ENCODE peak calls at places on chromosomes 13 and 19, in five cellular contexts. D is mammary epithelial cell, A is K562, N is tibial nerve, O is GM23248. I is an unnamed sample. For H3K36me3, the result is how much of the 10 kb centered on the place peaks cover.

GRCh38 chr13:80123945-80124344 is 217.0 kb downstream of the SPRY2 start:
- DNase-seq in D (no peak), A (no peak), N (no peak), O (no peak), I (no peak)

GRCh38 chr13:87675851-87676250 is 4.7 kb downstream of the SLITRK5 start:
- DNase-seq in D (no peak), A (no peak), N (no peak), O (no peak), I (no peak)

GRCh38 chr19:22052644-22053013 is 345 bp downstream of the ZNF257 start:
- DNase-seq in D (no peak), A (peak), N (no peak), O (peak), I (peak)

GRCh38 chr19:32798201-32798600 is 71.4 kb downstream of the SLC7A9 start:
- DNase-seq in D (no peak), A (no peak), N (no peak), O (no peak), I (no peak)

GRCh38 chr13:44108345-44108858 is 228.7 kb downstream of the LACC1 start:
- DNase-seq in D (peak), A (no peak), N (no peak), O (no peak), I (peak)

GRCh38 chr19:49331616-49332055 is 3.6 kb upstream of the CD37 start:
- DNase-seq in D (peak), A (peak), N (no peak), O (peak), I (no peak)

GRCh38 chr13:43124495-43124894 is 101.1 kb downstream of the DNAJC15 start:
- DNase-seq in D (no peak), A (no peak), N (no peak), O (no peak), I (no peak)

GRCh38 chr13:26508885-26509284 is 48.6 kb upstream of the WASF3 start:
- DNase-seq in D (peak), A (no peak), N (peak), O (peak), I (peak)

GRCh38 chr19:17843428-17843827 is 4.4 kb downstream of the JAK3 start:
- DNase-seq in D (no peak), A (no peak), N (no peak), O (no peak), I (no peak)

GRCh38 chr13:44906758-44907157 is 82.5 kb downstream of the NUFIP1 start:
- DNase-seq in D (no peak), A (no peak), N (no peak), O (peak), I (peak)

GRCh38 chr19:34707661-34708060 is 26.4 kb upstream of the ZNF181 start:
- DNase-seq in D (no peak), A (no peak), N (no peak), O (no peak), I (no peak)

GRCh38 chr19:17997969-17998826 is 9.8 kb upstream of the ARRDC2 start:
- DNase-seq in D (no peak), A (peak), N (no peak), O (peak), I (no peak)

GRCh38 chr19:34757441-34757840 is 15.6 kb downstream of the ZNF599 start:
- DNase-seq in D (no peak), A (no peak), N (no peak), O (no peak), I (no peak)

GRCh38 chr13:102726430-102726829 is 31.6 kb upstream of the METTL21C start:
- DNase-seq in D (peak), A (no peak), N (no peak), O (no peak), I (no peak)

GRCh38 chr13:99417151-99417820 is 84.0 kb upstream of the TM9SF2 start:
- DNase-seq in D (no peak), A (no peak), N (no peak), O (no peak), I (no peak)

GRCh38 chr19:35241417-35241816 is 7.4 kb upstream of the LSR start:
- DNase-seq in D (no peak), A (no peak), N (no peak), O (no peak), I (no peak)

GRCh38 chr13:74825170-74825948 is 656.6 kb downstream of the TBC1D4 start:
- DNase-seq in D (peak), A (no peak), N (no peak), O (peak), I (peak)

GRCh38 chr13:36346222-36347083 is at the start of gene SPART:
- DNase-seq in D (peak), A (peak), N (peak), O (peak), I (peak)
- H3K4me3 ChIP-seq in D (peak), A (peak), N (peak), O (peak), I (peak)

GRCh38 chr13:112960671-112961070 is 8.3 kb upstream of the MCF2L start:
- DNase-seq in D (no peak), A (no peak), N (no peak), O (no peak), I (no peak)

GRCh38 chr13:112957295-112957677 is 11.7 kb upstream of the MCF2L start:
- DNase-seq in D (no peak), A (no peak), N (no peak), O (no peak), I (no peak)

GRCh38 chr13:112959701-112960542 is 9.1 kb upstream of the MCF2L start:
- DNase-seq in D (no peak), A (no peak), N (no peak), O (no peak), I (no peak)

GRCh38 chr13:112958127-112958989 is 10.7 kb upstream of the MCF2L start:
- DNase-seq in D (no peak), A (no peak), N (no peak), O (no peak), I (no peak)

GRCh38 chr13:112959206-112959605 is 9.8 kb upstream of the MCF2L start:
- DNase-seq in D (no peak), A (no peak), N (no peak), O (no peak), I (no peak)
- H3K27ac ChIP-seq in D (no peak), A (no peak), N (no peak), O (no peak), I (peak)

GRCh38 chr19:5929646-5930045 is 15.6 kb downstream of the CAPS start:
- DNase-seq in D (no peak), A (no peak), N (no peak), O (no peak), I (no peak)
- H3K36me3 ChIP-seq in D (under half), A (half or more), N (under half), O (under half), I (half or more)

GRCh38 chr13:57633950-57634828 is 2.6 kb downstream of the PCDH17 start:
- DNase-seq in D (no peak), A (no peak), N (no peak), O (no peak), I (peak)
- H3K4me3 ChIP-seq in D (no peak), A (no peak), N (peak), O (no peak), I (peak)

DNA sequence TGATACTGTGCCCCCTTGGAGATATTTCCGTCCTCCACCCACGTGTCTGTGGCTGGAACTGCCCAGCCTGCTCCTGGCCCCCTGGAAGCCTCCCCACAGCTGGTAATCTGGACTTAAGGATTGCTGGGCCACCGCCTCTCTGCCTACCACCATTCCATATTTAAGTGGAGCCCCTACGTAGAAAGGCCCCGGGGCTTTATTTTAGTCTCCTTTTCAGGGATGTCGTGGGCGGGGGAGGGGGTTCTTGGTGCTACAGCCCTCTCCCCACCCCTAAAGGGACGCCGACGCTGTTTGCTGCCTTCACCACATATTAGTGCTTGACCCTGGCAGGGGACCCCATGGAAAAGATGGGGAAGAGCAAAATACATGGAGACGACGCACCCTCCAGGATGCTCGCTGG is 2.7 kb upstream of the NOP53 start:
- DNase-seq in D (no peak), A (peak), N (no peak), O (peak), I (no peak)
- H3K27ac ChIP-seq in D (peak), A (peak), N (peak), O (peak), I (peak)

GRCh38 chr13:110173247-110173818 is 133.6 kb downstream of the COL4A1 start:
- DNase-seq in D (peak), A (no peak), N (no peak), O (peak), I (no peak)
- H3K36me3 ChIP-seq in D (under half), A (under half), N (under half), O (under half), I (half or more)

GRCh38 chr13:69292789-69293425 is 814.7 kb upstream of the ATXN8OS start:
- DNase-seq in D (no peak), A (no peak), N (no peak), O (no peak), I (no peak)

GRCh38 chr13:69291292-69291906 is 816.2 kb upstream of the ATXN8OS start:
- DNase-seq in D (no peak), A (no peak), N (no peak), O (no peak), I (no peak)

GRCh38 chr13:69300131-69300530 is 807.5 kb upstream of the ATXN8OS start:
- DNase-seq in D (no peak), A (no peak), N (no peak), O (no peak), I (no peak)

GRCh38 chr13:69296130-69296529 is 811.5 kb upstream of the ATXN8OS start:
- DNase-seq in D (no peak), A (no peak), N (no peak), O (no peak), I (no peak)
- H3K4me3 ChIP-seq in D (no peak), A (no peak), N (no peak), O (no peak), I (no peak)